ENCODE peak calls at places on chromosomes 5 and 9, in six cellular contexts. K is mucosa of descending colon, E is fibroblast of the aortic adventitia, C is left ventricle myocardium inferior, V is tibial artery, J is retinal pigment epithelial cell. S is an unnamed sample.

GRCh38 chr5:459562-460412 is 16.8 kb downstream of the EXOC3 start:
- DNase-seq in K (no peak), E (no peak), C (no peak), V (peak), J (no peak), S (no peak)

GRCh38 chr5:141747646-141748229 is 65.7 kb upstream of the ARAP3 start:
- DNase-seq in K (no peak), E (no peak), C (no peak), V (no peak), J (no peak), S (no peak)

GRCh38 chr5:31220968-31221367 is 27.5 kb downstream of the CDH6 start:
- DNase-seq in K (no peak), E (no peak), C (no peak), V (no peak), J (no peak), S (no peak)

GRCh38 chr5:7391215-7391614 is 4.7 kb upstream of the ADCY2 start:
- DNase-seq in K (no peak), E (no peak), C (no peak), V (no peak), J (no peak), S (no peak)

GRCh38 chr5:69331528-69332445 is 814 bp downstream of the CCDC125 start:
- DNase-seq in K (no peak), E (no peak), C (no peak), V (no peak), J (no peak), S (no peak)

GRCh38 chr5:14086261-14086660 is 56.9 kb upstream of the TRIO start:
- DNase-seq in K (no peak), E (peak), C (no peak), V (no peak), J (peak), S (peak)

GRCh38 chr9:18539203-18539602 is 65.2 kb downstream of the ADAMTSL1 start:
- DNase-seq in K (no peak), E (no peak), C (no peak), V (no peak), J (no peak), S (no peak)

GRCh38 chr9:2720179-2720654 is 2.9 kb downstream of the KCNV2 start:
- DNase-seq in K (no peak), E (no peak), C (no peak), V (no peak), J (no peak), S (no peak)

GRCh38 chr9:134943836-134944235 is 26.1 kb upstream of the FCN1 start:
- DNase-seq in K (no peak), E (no peak), C (no peak), V (no peak), J (no peak), S (no peak)

GRCh38 chr9:109409998-109410397 is 88.1 kb downstream of the PTPN3 start:
- DNase-seq in K (no peak), E (no peak), C (no peak), V (no peak), J (no peak), S (no peak)
- TF ChIP-seq CTCF in K (no peak), E (no peak), C (no peak), V (no peak), J (peak), S (no peak)

DNA sequence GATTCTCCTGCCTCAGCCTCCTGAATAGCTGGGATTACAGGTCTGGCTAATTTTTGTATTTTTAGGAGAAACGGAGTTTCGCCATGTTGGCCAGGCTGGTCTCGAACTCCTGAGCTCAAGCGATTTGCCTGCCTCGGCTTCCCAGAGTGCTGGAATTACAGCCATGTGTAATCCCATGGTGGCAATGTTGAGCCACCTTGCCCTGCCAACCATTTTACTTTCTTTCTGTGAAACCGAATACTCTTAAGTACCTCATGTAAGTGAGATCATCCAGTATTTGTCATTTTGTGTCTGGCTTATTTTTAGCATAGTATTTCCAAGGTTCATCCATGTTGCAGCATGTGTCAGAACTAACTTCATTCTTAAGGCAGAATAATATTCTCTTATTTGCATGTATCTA is 8.2 kb downstream of the PRRC2B start:
- DNase-seq in K (peak), E (peak), C (no peak), V (no peak), J (no peak), S (peak)
- H3K4me3 ChIP-seq in K (no peak), E (no peak), C (peak), V (no peak), J (no peak), S (no peak)

GRCh38 chr9:137175345-137175961 is 3.6 kb upstream of the TMEM210 start:
- DNase-seq in K (no peak), E (no peak), C (no peak), V (no peak), J (no peak), S (no peak)

GRCh38 chr9:137174722-137175293 is 3.0 kb upstream of the TMEM210 start:
- DNase-seq in K (no peak), E (no peak), C (no peak), V (no peak), J (no peak), S (no peak)

GRCh38 chr9:137173795-137174664 is 2.2 kb upstream of the TMEM210 start:
- DNase-seq in K (no peak), E (no peak), C (no peak), V (no peak), J (no peak), S (no peak)

GRCh38 chr9:137178201-137178938 is 6.5 kb upstream of the TMEM210 start:
- DNase-seq in K (no peak), E (no peak), C (no peak), V (no peak), J (no peak), S (no peak)

DNA sequence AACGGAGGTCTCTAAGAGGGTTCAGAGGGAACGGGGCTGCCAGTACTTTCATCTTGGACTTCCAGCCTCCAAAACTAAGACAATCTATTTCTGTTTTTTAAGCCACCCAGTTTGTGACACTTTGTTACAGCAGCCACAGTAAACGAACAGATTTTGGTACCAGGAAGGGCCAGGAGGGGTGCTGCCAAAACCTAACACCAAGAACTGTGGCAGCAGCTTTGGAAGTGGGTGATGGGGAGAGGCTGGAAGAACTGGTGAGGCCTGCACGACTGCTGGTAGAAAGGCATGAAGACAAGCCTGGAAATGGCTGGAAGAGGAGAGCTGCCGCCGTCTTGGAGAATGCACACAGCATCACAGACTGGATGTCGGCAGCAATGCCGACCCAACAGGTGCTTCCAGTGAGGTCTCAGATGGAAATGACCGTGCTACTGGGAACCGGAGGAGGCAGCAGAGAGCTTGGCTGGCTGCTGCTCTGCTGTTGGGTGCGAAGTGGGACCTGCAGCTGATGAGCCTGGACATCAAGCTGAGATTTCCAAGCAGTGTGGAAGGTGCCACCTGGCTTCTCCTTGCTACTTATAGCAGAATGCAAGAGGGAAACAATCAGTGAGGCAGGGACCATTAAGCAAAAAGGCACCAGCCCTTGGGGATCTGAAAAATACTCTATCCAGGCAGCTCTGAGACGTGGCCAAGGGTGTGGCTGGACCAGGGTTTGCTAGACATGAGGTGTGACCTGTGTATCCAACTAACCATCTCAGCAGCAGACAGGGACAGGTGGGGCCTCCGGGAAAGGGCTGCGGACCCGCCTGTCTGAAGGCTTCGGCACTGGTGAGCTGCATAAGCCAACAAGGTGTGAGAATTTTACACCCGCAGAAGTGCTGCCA is 4.7 kb upstream of the TMEM210 start:
- DNase-seq in K (no peak), E (peak), C (no peak), V (no peak), J (no peak), S (peak)
- TF ChIP-seq CTCF in K (peak), E (peak), C (peak), V (no peak), J (peak), S (peak)

DNA sequence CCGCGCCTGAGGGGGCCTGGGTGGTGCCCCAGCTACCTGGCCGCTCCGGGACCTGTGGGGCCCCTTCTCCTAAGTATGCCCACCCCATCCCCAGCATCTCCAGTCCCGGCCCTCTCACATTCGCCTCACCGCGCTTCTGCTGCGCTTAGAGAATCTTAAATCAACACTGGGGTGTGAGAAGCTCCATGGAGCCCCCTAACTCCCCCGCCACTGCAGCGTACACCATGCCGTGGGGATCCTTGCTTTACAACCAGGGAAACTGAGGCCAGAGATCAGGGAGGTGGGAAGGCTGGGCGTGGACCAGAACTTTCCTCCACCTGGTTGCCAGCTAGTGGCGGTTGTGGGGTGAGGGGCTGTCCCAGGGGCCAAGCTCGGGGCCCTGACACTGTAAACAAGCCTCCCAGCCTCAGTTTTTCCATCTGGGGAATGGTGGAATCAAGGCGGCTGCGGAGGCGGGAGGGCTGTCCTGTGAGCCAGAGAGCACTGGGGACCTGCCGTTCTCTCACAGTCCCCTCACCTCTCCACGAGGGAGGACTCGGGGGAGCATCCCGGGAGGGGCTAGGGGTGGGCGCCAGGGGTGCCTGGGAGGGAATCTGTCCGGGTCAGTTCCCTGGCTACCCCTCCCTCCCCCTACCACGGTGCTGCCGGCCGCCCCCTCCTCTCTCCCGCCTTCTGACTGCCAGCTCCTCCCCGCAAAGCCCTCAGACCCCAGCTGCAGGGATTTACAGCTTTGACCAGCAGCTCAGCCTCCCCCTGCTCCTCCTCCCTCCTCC is 161.2 kb downstream of the C9orf50 start:
- DNase-seq in K (no peak), E (no peak), C (no peak), V (no peak), J (no peak), S (no peak)
- H3K4me3 ChIP-seq in K (no peak), E (no peak), C (peak), V (peak), J (no peak), S (no peak)

DNA sequence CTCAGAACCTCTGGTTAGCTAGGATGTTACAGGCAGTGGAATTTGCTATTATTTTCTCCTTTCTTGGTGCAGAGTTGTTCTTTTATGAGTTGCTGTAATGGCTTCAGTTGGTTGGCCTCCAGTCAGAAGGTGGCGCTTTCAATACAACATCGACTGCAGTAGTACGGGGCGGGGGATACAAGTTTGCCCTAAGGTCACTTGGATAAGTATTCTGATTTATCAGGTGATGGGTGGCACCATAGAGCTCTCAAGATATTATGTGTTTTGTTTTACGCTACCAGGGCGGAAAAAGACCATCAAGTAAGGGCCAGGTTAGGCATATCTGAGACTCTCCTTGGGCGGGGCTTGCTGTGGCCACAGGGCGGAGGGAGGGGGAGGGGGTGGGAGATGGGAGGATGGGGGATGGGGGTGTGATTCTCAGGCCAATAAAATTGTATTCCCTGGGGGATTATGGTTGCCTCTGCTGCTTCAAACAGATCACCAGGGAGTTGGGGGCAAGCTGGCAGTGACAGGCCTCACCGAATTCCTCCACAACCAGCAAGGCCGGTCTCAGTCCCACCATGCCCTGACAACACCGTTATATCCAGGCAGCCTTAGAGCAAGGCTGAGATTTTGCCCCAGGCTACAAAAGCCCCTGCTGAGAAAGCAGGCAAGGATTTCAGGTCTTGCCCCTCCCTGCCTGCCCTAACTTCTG is 15.9 kb upstream of the RNF38 start:
- DNase-seq in K (no peak), E (no peak), C (no peak), V (no peak), J (no peak), S (no peak)
- TF ChIP-seq CTCF in K (no peak), E (no peak), C (no peak), V (no peak), J (no peak), S (no peak)

DNA sequence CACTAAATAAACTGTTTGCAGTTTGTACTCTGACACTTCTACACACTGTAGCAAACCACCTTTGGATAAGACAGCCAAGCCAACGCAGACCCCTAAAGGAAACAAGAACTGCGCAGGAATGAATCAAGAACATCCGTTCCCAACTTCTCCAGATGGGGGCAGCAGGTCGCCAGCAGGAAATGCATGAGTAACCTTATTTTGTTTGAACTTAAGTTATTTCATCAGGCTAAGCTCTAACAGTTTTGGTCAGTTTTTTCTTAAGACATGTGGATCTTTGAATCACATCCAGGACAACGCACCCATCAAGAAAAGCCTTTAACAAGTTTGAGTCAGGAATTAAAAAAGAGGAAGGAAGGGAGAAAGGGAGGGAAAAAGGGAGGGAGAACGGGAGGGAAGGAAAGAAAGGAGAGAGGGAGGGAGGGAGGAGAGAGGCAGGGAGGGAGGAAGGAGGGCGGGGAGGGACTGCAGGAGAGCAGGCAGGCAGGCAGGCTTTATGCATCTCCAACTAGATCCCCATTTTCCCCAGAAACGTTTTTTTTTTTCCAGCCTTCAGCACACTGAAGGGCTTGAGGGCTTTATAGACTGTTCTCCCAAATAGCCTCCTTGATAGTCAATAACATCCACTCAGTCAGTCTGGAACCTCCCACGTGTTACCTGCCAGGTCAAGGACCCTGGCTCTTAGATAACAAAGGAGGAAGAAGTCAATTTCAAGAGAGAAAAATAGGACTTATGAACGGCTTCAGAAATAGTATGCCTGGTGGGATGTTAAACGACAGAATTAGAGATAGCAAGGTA is 22.2 kb downstream of the BHMT start:
- DNase-seq in K (no peak), E (peak), C (peak), V (peak), J (peak), S (peak)
- H3K4me3 ChIP-seq in K (no peak), E (peak), C (peak), V (peak), J (peak), S (peak)

GRCh38 chr5:23507278-23507685 is at the start of gene PRDM9:
- DNase-seq in K (peak), E (no peak), C (peak), V (no peak), J (no peak), S (peak)

GRCh38 chr5:23506329-23507236 is 826 bp upstream of the PRDM9 start:
- DNase-seq in K (no peak), E (no peak), C (no peak), V (no peak), J (no peak), S (peak)
- TF ChIP-seq CTCF in K (no peak), E (no peak), C (peak), V (no peak), J (peak), S (peak)

S was measured in fibroblast of mammary gland.